ENCODE peak calls at places on chromosomes 1 and 21, in eight cellular contexts. T is kidney tubule cell; M is stimulated activated naive CD4-positive, alpha-beta T cell; X is NCI-H1417; N is GM23338; Y is amniotic epithelial cell; R is left colon; S is Daoy. F is an unnamed sample.

GRCh38 chr1:245181123-245181522 is 26.3 kb downstream of the KIF26B start:
- DNase-seq in M (no peak), X (no peak), Y (no peak), S (no peak), N (peak), T (no peak), R (no peak), F (no peak)

GRCh38 chr1:150053911-150054310 is 13.7 kb upstream of the VPS45 start:
- DNase-seq in R (no peak), X (no peak), N (no peak), S (no peak), M (no peak), Y (no peak), T (no peak), F (no peak)

GRCh38 chr21:35427320-35428040 is 378.4 kb upstream of the RUNX1 start:
- DNase-seq in X (no peak), Y (no peak), R (no peak), M (no peak), S (no peak), T (no peak), N (no peak), F (no peak)

GRCh38 chr1:27092888-27093287 is 62.0 kb downstream of the SLC9A1 start:
- DNase-seq in T (no peak), R (no peak), N (no peak), S (no peak), X (no peak), Y (no peak), M (no peak), F (no peak)

GRCh38 chr21:42785666-42786427 is 93.5 kb downstream of the WDR4 start:
- DNase-seq in M (no peak), Y (no peak), N (no peak), T (no peak), S (no peak), R (no peak), X (no peak), F (peak)

GRCh38 chr1:209890606-209891330 is 47.2 kb upstream of the SYT14 start:
- DNase-seq in S (no peak), X (no peak), T (peak), Y (peak), N (no peak), R (no peak), M (no peak), F (no peak)

GRCh38 chr1:202133016-202133415 is 10.3 kb downstream of the GPR37L1 start:
- DNase-seq in R (no peak), N (no peak), S (no peak), T (no peak), X (no peak), M (no peak), Y (no peak), F (no peak)

GRCh38 chr1:67214420-67215174 is 48.3 kb downstream of the IL23R start:
- DNase-seq in Y (peak), S (peak), T (peak), X (peak), M (peak), R (peak), N (peak), F (no peak)

GRCh38 chr1:113429461-113430153 is 39.3 kb downstream of the MAGI3 start:
- DNase-seq in R (no peak), X (no peak), Y (peak), M (no peak), T (no peak), N (no peak), S (peak), F (no peak)

GRCh38 chr1:84373446-84374141 is 24.7 kb upstream of the DNASE2B start:
- DNase-seq in Y (peak), X (no peak), S (no peak), N (no peak), R (no peak), T (no peak), M (no peak), F (no peak)

GRCh38 chr1:100736766-100737165 is 17.2 kb downstream of the VCAM1 start:
- DNase-seq in R (no peak), X (no peak), N (no peak), Y (peak), M (no peak), S (peak), T (peak), F (no peak)

GRCh38 chr1:90951009-90951408 is 70.8 kb downstream of the ZNF644 start:
- DNase-seq in S (no peak), X (no peak), R (no peak), T (no peak), N (no peak), M (no peak), Y (no peak), F (no peak)

GRCh38 chr1:12384836-12385456 is 155.1 kb downstream of the VPS13D start:
- DNase-seq in Y (no peak), R (no peak), X (no peak), N (no peak), S (no peak), T (no peak), M (peak), F (no peak)

GRCh38 chr1:77394166-77394565 is 112.3 kb downstream of the AK5 start:
- DNase-seq in R (no peak), N (no peak), M (no peak), X (no peak), S (peak), T (peak), Y (peak), F (peak)

GRCh38 chr21:38819719-38820147 is 14.0 kb downstream of the ETS2 start:
- DNase-seq in M (no peak), T (peak), N (no peak), X (no peak), Y (peak), S (peak), R (no peak), F (no peak)

GRCh38 chr1:53617382-53618217 is 121.4 kb downstream of the GLIS1 start:
- DNase-seq in R (no peak), N (no peak), S (no peak), X (no peak), M (no peak), T (no peak), Y (peak), F (peak)

GRCh38 chr1:221725683-221726330 is 16.1 kb downstream of the DUSP10 start:
- DNase-seq in Y (peak), R (no peak), T (peak), N (no peak), M (no peak), S (no peak), X (no peak), F (no peak)

GRCh38 chr1:23568608-23569383 is 9.5 kb upstream of the ID3 start:
- DNase-seq in Y (no peak), S (no peak), M (no peak), R (no peak), N (peak), X (no peak), T (no peak), F (no peak)

GRCh38 chr1:167720965-167721616 is 691 bp upstream of the MPZL1 start:
- DNase-seq in M (no peak), N (no peak), X (peak), R (peak), Y (peak), T (peak), S (peak), F (no peak)

GRCh38 chr1:2470290-2471158 is 5.6 kb upstream of the PLCH2 start:
- DNase-seq in M (no peak), N (no peak), T (no peak), R (no peak), X (peak), Y (no peak), S (no peak), F (peak)

GRCh38 chr1:53582211-53583020 is 123.2 kb downstream of the DMRTB1 start:
- DNase-seq in S (no peak), Y (peak), X (peak), M (no peak), R (no peak), T (peak), N (no peak), F (no peak)

GRCh38 chr1:220325306-220325995 is 53.2 kb upstream of the RAB3GAP2 start:
- DNase-seq in M (no peak), S (no peak), N (no peak), R (no peak), X (no peak), T (peak), Y (no peak), F (no peak)

GRCh38 chr1:9444532-9444931 is 94.7 kb upstream of the SLC25A33 start:
- DNase-seq in T (no peak), X (no peak), R (no peak), S (no peak), N (no peak), Y (peak), M (no peak), F (no peak)

GRCh38 chr1:156848461-156849150 is 10.3 kb downstream of the INSRR start:
- DNase-seq in T (peak), Y (no peak), R (peak), N (peak), S (no peak), M (peak), X (no peak), F (no peak)